ENCODE peak calls at places on chromosome 13, in four cellular contexts. I is amniotic epithelial cell, F is BJ, W is heart left ventricle. K is an unnamed sample.

GRCh38 chr13:27309967-27310598 is 39.5 kb downstream of the RASL11A start:
- DNase-seq in I (peak), F (peak), W (no peak), K (no peak)

GRCh38 chr13:46035066-46035465 is 17.5 kb downstream of the ZC3H13 start:
- DNase-seq in I (no peak), F (no peak), W (no peak), K (no peak)

GRCh38 chr13:88895261-88895941 is 1224.2 kb downstream of the SLITRK5 start:
- DNase-seq in I (no peak), F (no peak), W (no peak), K (no peak)

GRCh38 chr13:48858523-48858922 is 117.2 kb upstream of the FNDC3A start:
- DNase-seq in I (peak), F (no peak), W (no peak), K (no peak)

GRCh38 chr13:41785402-41786142 is 175.3 kb downstream of the VWA8 start:
- DNase-seq in I (peak), F (no peak), W (no peak), K (no peak)

GRCh38 chr13:103275079-103275478 is 208.9 kb upstream of the SLC10A2 start:
- DNase-seq in I (no peak), F (no peak), W (no peak), K (no peak)

GRCh38 chr13:63120883-63121282 is 1705.2 kb upstream of the PCDH20 start:
- DNase-seq in I (no peak), F (no peak), W (no peak), K (no peak)

GRCh38 chr13:97615266-97615665 is 181.3 kb downstream of the RAP2A start:
- DNase-seq in I (no peak), F (no peak), W (no peak), K (no peak)

GRCh38 chr13:99316657-99317244 is 9.6 kb upstream of the GPR183 start:
- DNase-seq in I (no peak), F (no peak), W (no peak), K (no peak)

GRCh38 chr13:59250276-59250990 is 913.3 kb downstream of the DIAPH3 start:
- DNase-seq in I (no peak), F (no peak), W (no peak), K (no peak)

GRCh38 chr13:112859817-112860190 is 109.2 kb upstream of the MCF2L start:
- DNase-seq in I (peak), F (no peak), W (no peak), K (no peak)

GRCh38 chr13:45132384-45133064 is 12.2 kb downstream of the GTF2F2 start:
- DNase-seq in I (no peak), F (no peak), W (no peak), K (no peak)

GRCh38 chr13:88601949-88602348 is 930.8 kb downstream of the SLITRK5 start:
- DNase-seq in I (peak), F (no peak), W (no peak), K (no peak)

GRCh38 chr13:40341501-40341900 is 324.9 kb downstream of the FOXO1 start:
- DNase-seq in I (no peak), F (no peak), W (no peak), K (no peak)

GRCh38 chr13:106612688-106613087 is 44.8 kb upstream of the ARGLU1 start:
- DNase-seq in I (peak), F (no peak), W (peak), K (no peak)

GRCh38 chr13:114167445-114167844 is 11.6 kb upstream of the CFAP97D2 start:
- DNase-seq in I (no peak), F (no peak), W (no peak), K (no peak)

GRCh38 chr13:19071161-19071936 is 110.3 kb downstream of the TUBA3C start:
- DNase-seq in I (no peak), F (no peak), W (no peak), K (no peak)

GRCh38 chr13:112652512-112653458 is 37.1 kb upstream of the ATP11A start:
- DNase-seq in I (no peak), F (no peak), W (peak), K (no peak)

GRCh38 chr13:108947551-108948030 is 318.2 kb downstream of the MYO16 start:
- DNase-seq in I (peak), F (peak), W (no peak), K (peak)

GRCh38 chr13:21121616-21122015 is 54.7 kb downstream of the SKA3 start:
- DNase-seq in I (no peak), F (no peak), W (no peak), K (no peak)

GRCh38 chr13:29513002-29513980 is 82.2 kb downstream of the SLC7A1 start:
- DNase-seq in I (no peak), F (no peak), W (no peak), K (no peak)

GRCh38 chr13:32823597-32823996 is 192.6 kb upstream of the KL start:
- DNase-seq in I (no peak), F (no peak), W (no peak), K (no peak)

GRCh38 chr13:101911752-101912151 is 459.3 kb downstream of the ITGBL1 start:
- DNase-seq in I (no peak), F (no peak), W (no peak), K (no peak)

K was measured in AG09309.